ENCODE peak calls at places on chromosomes 16 and 17, in ten cellular contexts. One of them, this sample, is unnamed. For H3K9me3, the result is how much of the 10 kb centered on the place peaks cover.

GRCh38 chr17:4232168-4232813 is 31.5 kb downstream of the ANKFY1 start:
- DNase-seq in neural progenitor cell: no peak
- DNase-seq in colonic mucosa: no peak
- DNase-seq in upper lobe of right lung: no peak
- DNase-seq in cardiac muscle cell: no peak
- DNase-seq in effector memory CD4-positive, alpha-beta T cell: no peak
- DNase-seq in AG04450: peak
- DNase-seq in heart right ventricle: no peak
- DNase-seq in GM23248: peak
- DNase-seq in esophagus squamous epithelium: no peak
- DNase-seq in this sample: no peak

GRCh38 chr17:56679767-56680422 is 86.4 kb downstream of the NOG start:
- DNase-seq in neural progenitor cell: no peak
- DNase-seq in colonic mucosa: no peak
- DNase-seq in upper lobe of right lung: no peak
- DNase-seq in cardiac muscle cell: no peak
- DNase-seq in effector memory CD4-positive, alpha-beta T cell: no peak
- DNase-seq in AG04450: no peak
- DNase-seq in heart right ventricle: no peak
- DNase-seq in GM23248: peak
- DNase-seq in esophagus squamous epithelium: no peak
- DNase-seq in this sample: peak

GRCh38 chr17:61219460-61219859 is 180.2 kb upstream of the TBX2 start:
- DNase-seq in neural progenitor cell: no peak
- DNase-seq in colonic mucosa: no peak
- DNase-seq in upper lobe of right lung: no peak
- DNase-seq in cardiac muscle cell: peak
- DNase-seq in effector memory CD4-positive, alpha-beta T cell: no peak
- DNase-seq in AG04450: peak
- DNase-seq in heart right ventricle: peak
- DNase-seq in GM23248: peak
- DNase-seq in esophagus squamous epithelium: no peak
- DNase-seq in this sample: no peak

GRCh38 chr17:81304196-81305015 is 9.3 kb upstream of the SLC38A10 start:
- DNase-seq in neural progenitor cell: no peak
- DNase-seq in colonic mucosa: no peak
- DNase-seq in upper lobe of right lung: no peak
- DNase-seq in cardiac muscle cell: no peak
- DNase-seq in effector memory CD4-positive, alpha-beta T cell: no peak
- DNase-seq in AG04450: no peak
- DNase-seq in heart right ventricle: no peak
- DNase-seq in GM23248: no peak
- DNase-seq in esophagus squamous epithelium: no peak
- DNase-seq in this sample: no peak

GRCh38 chr16:31344712-31345111 is 10.3 kb upstream of the ITGAX start:
- DNase-seq in neural progenitor cell: no peak
- DNase-seq in colonic mucosa: no peak
- DNase-seq in upper lobe of right lung: no peak
- DNase-seq in cardiac muscle cell: no peak
- DNase-seq in effector memory CD4-positive, alpha-beta T cell: no peak
- DNase-seq in AG04450: no peak
- DNase-seq in heart right ventricle: no peak
- DNase-seq in GM23248: no peak
- DNase-seq in esophagus squamous epithelium: no peak
- DNase-seq in this sample: no peak

GRCh38 chr17:48892940-48893645 is 506 bp downstream of the ATP5MC1 start:
- DNase-seq in neural progenitor cell: no peak
- DNase-seq in colonic mucosa: no peak
- DNase-seq in upper lobe of right lung: no peak
- DNase-seq in cardiac muscle cell: peak
- DNase-seq in effector memory CD4-positive, alpha-beta T cell: no peak
- DNase-seq in AG04450: no peak
- DNase-seq in heart right ventricle: no peak
- DNase-seq in GM23248: peak
- DNase-seq in esophagus squamous epithelium: no peak
- DNase-seq in this sample: no peak

GRCh38 chr17:50586421-50587247 is 26.1 kb downstream of the CACNA1G start:
- DNase-seq in neural progenitor cell: no peak
- DNase-seq in colonic mucosa: no peak
- DNase-seq in upper lobe of right lung: no peak
- DNase-seq in cardiac muscle cell: no peak
- DNase-seq in effector memory CD4-positive, alpha-beta T cell: no peak
- DNase-seq in AG04450: no peak
- DNase-seq in heart right ventricle: peak
- DNase-seq in GM23248: no peak
- DNase-seq in esophagus squamous epithelium: no peak
- DNase-seq in this sample: no peak

GRCh38 chr17:48307814-48308411 is 122.1 kb downstream of the SKAP1 start:
- DNase-seq in neural progenitor cell: peak
- DNase-seq in colonic mucosa: peak
- DNase-seq in upper lobe of right lung: no peak
- DNase-seq in cardiac muscle cell: peak
- DNase-seq in effector memory CD4-positive, alpha-beta T cell: peak
- DNase-seq in AG04450: peak
- DNase-seq in heart right ventricle: peak
- DNase-seq in GM23248: peak
- DNase-seq in esophagus squamous epithelium: no peak
- DNase-seq in this sample: peak

GRCh38 chr17:3894188-3894587 is 1.3 kb upstream of the CAMKK1 start:
- DNase-seq in neural progenitor cell: no peak
- DNase-seq in colonic mucosa: peak
- DNase-seq in upper lobe of right lung: no peak
- DNase-seq in cardiac muscle cell: no peak
- DNase-seq in effector memory CD4-positive, alpha-beta T cell: no peak
- DNase-seq in AG04450: no peak
- DNase-seq in heart right ventricle: no peak
- DNase-seq in GM23248: no peak
- DNase-seq in esophagus squamous epithelium: no peak
- DNase-seq in this sample: no peak

GRCh38 chr17:46853896-46854444 is 2.6 kb downstream of the WNT9B start:
- DNase-seq in neural progenitor cell: no peak
- DNase-seq in colonic mucosa: no peak
- DNase-seq in upper lobe of right lung: no peak
- DNase-seq in cardiac muscle cell: no peak
- DNase-seq in effector memory CD4-positive, alpha-beta T cell: no peak
- DNase-seq in AG04450: no peak
- DNase-seq in heart right ventricle: no peak
- DNase-seq in GM23248: peak
- DNase-seq in esophagus squamous epithelium: no peak
- DNase-seq in this sample: peak

DNA sequence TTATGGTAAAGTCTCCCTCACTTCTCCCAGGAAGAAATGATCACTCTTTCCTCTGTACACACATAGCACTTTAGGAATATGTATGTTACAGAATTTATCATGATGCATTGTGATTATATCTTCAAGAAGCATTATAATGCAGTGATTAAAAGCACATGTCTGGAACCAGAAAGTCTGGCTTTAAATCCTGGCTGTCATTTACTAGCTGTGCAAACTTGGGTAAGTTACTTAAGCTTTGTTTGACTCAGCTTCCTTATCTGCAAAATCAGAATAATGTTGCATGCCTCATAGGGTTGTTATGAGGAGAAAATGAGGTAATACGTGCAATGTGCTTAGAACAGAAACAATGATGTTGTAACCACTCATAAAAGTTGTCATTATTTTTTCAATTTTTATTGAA is 156.3 kb upstream of the ZKSCAN2 start:
- DNase-seq in neural progenitor cell: no peak
- DNase-seq in colonic mucosa: no peak
- DNase-seq in upper lobe of right lung: no peak
- DNase-seq in cardiac muscle cell: no peak
- DNase-seq in effector memory CD4-positive, alpha-beta T cell: no peak
- DNase-seq in AG04450: no peak
- DNase-seq in heart right ventricle: no peak
- DNase-seq in GM23248: peak
- DNase-seq in esophagus squamous epithelium: no peak
- DNase-seq in this sample: peak
- H3K27ac ChIP-seq in neural progenitor cell: no peak
- H3K27ac ChIP-seq in colonic mucosa: no peak
- H3K27ac ChIP-seq in upper lobe of right lung: no peak
- H3K27ac ChIP-seq in cardiac muscle cell: no peak
- H3K27ac ChIP-seq in effector memory CD4-positive, alpha-beta T cell: no peak
- H3K27ac ChIP-seq in AG04450: no peak
- H3K27ac ChIP-seq in heart right ventricle: no peak
- H3K27ac ChIP-seq in GM23248: no peak
- H3K27ac ChIP-seq in esophagus squamous epithelium: no peak
- H3K27ac ChIP-seq in this sample: no peak

GRCh38 chr16:66798162-66798561 is 3.2 kb downstream of the TERB1 start:
- DNase-seq in neural progenitor cell: no peak
- DNase-seq in colonic mucosa: no peak
- DNase-seq in upper lobe of right lung: no peak
- DNase-seq in cardiac muscle cell: no peak
- DNase-seq in effector memory CD4-positive, alpha-beta T cell: no peak
- DNase-seq in AG04450: no peak
- DNase-seq in heart right ventricle: no peak
- DNase-seq in GM23248: peak
- DNase-seq in esophagus squamous epithelium: no peak
- DNase-seq in this sample: no peak
- H3K9me3 ChIP-seq in neural progenitor cell: under half
- H3K9me3 ChIP-seq in colonic mucosa: under half
- H3K9me3 ChIP-seq in upper lobe of right lung: under half
- H3K9me3 ChIP-seq in cardiac muscle cell: under half
- H3K9me3 ChIP-seq in effector memory CD4-positive, alpha-beta T cell: under half
- H3K9me3 ChIP-seq in AG04450: under half
- H3K9me3 ChIP-seq in heart right ventricle: under half
- H3K9me3 ChIP-seq in GM23248: under half
- H3K9me3 ChIP-seq in esophagus squamous epithelium: under half
- H3K9me3 ChIP-seq in this sample: under half

DNA sequence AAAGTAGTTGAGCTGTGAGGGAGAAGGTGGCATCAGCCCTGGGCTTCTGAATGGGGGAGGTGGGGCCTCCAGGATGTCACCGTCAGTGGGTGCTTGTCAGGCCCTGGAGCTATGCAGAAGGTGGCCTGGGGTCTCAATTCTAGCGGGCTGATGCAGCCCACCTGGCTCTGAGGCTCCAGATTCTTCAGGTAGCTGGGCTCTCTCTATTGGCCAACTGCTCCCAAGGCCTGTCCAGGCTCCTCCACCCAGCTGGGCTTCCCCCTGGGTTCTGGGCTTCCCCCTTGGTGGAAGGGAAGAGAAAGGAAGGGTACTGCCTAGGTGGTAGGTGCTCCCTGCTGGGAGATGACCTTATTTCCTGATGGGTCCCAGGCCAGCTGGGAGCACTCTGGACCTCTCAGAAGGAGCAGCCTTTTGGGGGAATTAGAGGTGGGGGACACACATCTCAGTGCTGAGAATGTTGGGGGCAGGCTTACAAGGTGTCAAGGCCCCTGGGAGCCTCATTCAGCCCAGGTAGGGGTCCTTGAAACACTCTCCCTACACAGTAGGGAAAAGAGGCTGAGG is 1728.3 kb downstream of the TP53TG3F start:
- DNase-seq in neural progenitor cell: no peak
- DNase-seq in colonic mucosa: no peak
- DNase-seq in upper lobe of right lung: no peak
- DNase-seq in cardiac muscle cell: no peak
- DNase-seq in effector memory CD4-positive, alpha-beta T cell: no peak
- DNase-seq in AG04450: no peak
- DNase-seq in heart right ventricle: no peak
- DNase-seq in GM23248: no peak
- DNase-seq in esophagus squamous epithelium: no peak
- DNase-seq in this sample: no peak
- H3K27ac ChIP-seq in neural progenitor cell: no peak
- H3K27ac ChIP-seq in colonic mucosa: no peak
- H3K27ac ChIP-seq in upper lobe of right lung: no peak
- H3K27ac ChIP-seq in cardiac muscle cell: no peak
- H3K27ac ChIP-seq in effector memory CD4-positive, alpha-beta T cell: no peak
- H3K27ac ChIP-seq in AG04450: no peak
- H3K27ac ChIP-seq in heart right ventricle: no peak
- H3K27ac ChIP-seq in GM23248: no peak
- H3K27ac ChIP-seq in esophagus squamous epithelium: no peak
- H3K27ac ChIP-seq in this sample: no peak

GRCh38 chr16:4194661-4195060 is 47.2 kb downstream of the SRL start:
- DNase-seq in neural progenitor cell: no peak
- DNase-seq in colonic mucosa: no peak
- DNase-seq in upper lobe of right lung: no peak
- DNase-seq in cardiac muscle cell: no peak
- DNase-seq in effector memory CD4-positive, alpha-beta T cell: no peak
- DNase-seq in AG04450: no peak
- DNase-seq in heart right ventricle: no peak
- DNase-seq in GM23248: no peak
- DNase-seq in esophagus squamous epithelium: no peak
- DNase-seq in this sample: no peak

GRCh38 chr16:4200781-4201137 is 41.1 kb downstream of the SRL start:
- DNase-seq in neural progenitor cell: no peak
- DNase-seq in colonic mucosa: no peak
- DNase-seq in upper lobe of right lung: no peak
- DNase-seq in cardiac muscle cell: no peak
- DNase-seq in effector memory CD4-positive, alpha-beta T cell: no peak
- DNase-seq in AG04450: no peak
- DNase-seq in heart right ventricle: no peak
- DNase-seq in GM23248: peak
- DNase-seq in esophagus squamous epithelium: no peak
- DNase-seq in this sample: no peak

GRCh38 chr16:4203748-4204147 is 38.1 kb downstream of the SRL start:
- DNase-seq in neural progenitor cell: no peak
- DNase-seq in colonic mucosa: peak
- DNase-seq in upper lobe of right lung: no peak
- DNase-seq in cardiac muscle cell: no peak
- DNase-seq in effector memory CD4-positive, alpha-beta T cell: no peak
- DNase-seq in AG04450: no peak
- DNase-seq in heart right ventricle: no peak
- DNase-seq in GM23248: no peak
- DNase-seq in esophagus squamous epithelium: no peak
- DNase-seq in this sample: no peak

GRCh38 chr16:4202615-4203014 is 39.3 kb downstream of the SRL start:
- DNase-seq in neural progenitor cell: no peak
- DNase-seq in colonic mucosa: no peak
- DNase-seq in upper lobe of right lung: no peak
- DNase-seq in cardiac muscle cell: no peak
- DNase-seq in effector memory CD4-positive, alpha-beta T cell: no peak
- DNase-seq in AG04450: no peak
- DNase-seq in heart right ventricle: no peak
- DNase-seq in GM23248: no peak
- DNase-seq in esophagus squamous epithelium: no peak
- DNase-seq in this sample: no peak

DNA sequence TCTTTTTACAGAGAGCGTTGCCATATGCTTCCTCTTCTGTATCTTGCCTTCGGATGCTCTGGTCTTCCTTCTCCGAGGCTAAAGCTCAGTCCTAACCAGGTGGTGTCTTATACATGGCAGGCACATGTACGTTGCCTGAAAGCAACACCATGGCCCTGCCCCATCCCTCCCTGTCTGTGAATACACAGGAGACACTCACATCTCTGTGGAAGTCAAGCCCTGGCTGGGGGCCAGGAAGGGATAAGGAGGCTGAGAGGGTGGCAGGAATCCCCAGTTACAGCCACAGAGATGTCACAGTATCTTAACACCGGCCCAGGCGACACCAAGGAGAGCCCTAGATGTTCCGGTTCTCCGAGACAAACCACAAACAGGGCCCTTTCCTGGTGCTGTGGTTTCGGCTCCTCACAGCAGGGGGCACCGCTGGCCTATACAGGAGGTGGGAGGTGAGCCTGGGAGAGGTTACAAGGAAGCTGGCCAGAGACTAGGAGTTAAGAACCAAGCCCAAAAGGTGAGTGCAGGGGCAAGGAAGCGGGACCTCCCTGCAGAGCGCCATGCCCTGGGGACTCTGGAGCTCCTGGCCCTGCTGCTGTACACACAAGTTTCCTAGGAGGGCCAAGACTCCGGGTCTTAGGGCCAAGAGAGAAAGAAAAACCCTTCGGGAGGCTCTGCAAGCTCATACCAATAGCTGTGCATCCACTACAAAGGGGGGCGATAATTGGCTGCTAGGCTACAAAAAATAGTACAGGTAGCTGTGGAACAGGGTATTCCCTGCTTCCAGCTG is 41.7 kb downstream of the SRL start:
- DNase-seq in neural progenitor cell: peak
- DNase-seq in colonic mucosa: peak
- DNase-seq in upper lobe of right lung: peak
- DNase-seq in cardiac muscle cell: peak
- DNase-seq in effector memory CD4-positive, alpha-beta T cell: no peak
- DNase-seq in AG04450: peak
- DNase-seq in heart right ventricle: peak
- DNase-seq in GM23248: peak
- DNase-seq in esophagus squamous epithelium: no peak
- DNase-seq in this sample: peak
- H3K9me3 ChIP-seq in neural progenitor cell: under half
- H3K9me3 ChIP-seq in colonic mucosa: under half
- H3K9me3 ChIP-seq in upper lobe of right lung: under half
- H3K9me3 ChIP-seq in cardiac muscle cell: under half
- H3K9me3 ChIP-seq in effector memory CD4-positive, alpha-beta T cell: under half
- H3K9me3 ChIP-seq in AG04450: under half
- H3K9me3 ChIP-seq in heart right ventricle: under half
- H3K9me3 ChIP-seq in GM23248: under half
- H3K9me3 ChIP-seq in esophagus squamous epithelium: under half
- H3K9me3 ChIP-seq in this sample: under half

This sample was measured in PC-3.